ENCODE peak calls at places on chromosomes 2 and 18, in seven cellular contexts. One of them, this sample, is unnamed.
A peak's percentile ranks its signal among the peaks of the same experiment; 100 is the strongest.

GRCh38 chr2:236178921-236179652 is 10.9 kb upstream of the GBX2 start:
- DNase-seq in colonic mucosa: no peak
- DNase-seq in prostate gland: no peak
- DNase-seq in fibroblast of lung: peak; percentile 52
- DNase-seq in uterus: no peak
- DNase-seq in Peyer's patch: peak; percentile 31
- DNase-seq in stomach: no peak
- DNase-seq in this sample: no peak

GRCh38 chr18:43589611-43590151 is 312.4 kb upstream of the SYT4 start:
- DNase-seq in fibroblast of lung: no peak
- DNase-seq in colonic mucosa: no peak
- DNase-seq in Peyer's patch: no peak
- DNase-seq in uterus: no peak
- DNase-seq in prostate gland: no peak
- DNase-seq in stomach: no peak
- DNase-seq in this sample: no peak

GRCh38 chr18:13611616-13612110 is 114.7 kb downstream of the FAM210A start:
- DNase-seq in colonic mucosa: no peak
- DNase-seq in stomach: no peak
- DNase-seq in uterus: peak; percentile 50
- DNase-seq in prostate gland: no peak
- DNase-seq in Peyer's patch: peak; percentile 65
- DNase-seq in fibroblast of lung: peak; percentile 63
- DNase-seq in this sample: peak; percentile 26

GRCh38 chr2:56191617-56192016 is 7.8 kb downstream of the CCDC85A start:
- DNase-seq in Peyer's patch: no peak
- DNase-seq in uterus: no peak
- DNase-seq in stomach: no peak
- DNase-seq in colonic mucosa: peak; percentile 30
- DNase-seq in fibroblast of lung: peak; percentile 48
- DNase-seq in prostate gland: no peak
- DNase-seq in this sample: peak; percentile 27

GRCh38 chr2:56571074-56571473 is 387.3 kb downstream of the CCDC85A start:
- DNase-seq in colonic mucosa: no peak
- DNase-seq in prostate gland: no peak
- DNase-seq in fibroblast of lung: no peak
- DNase-seq in uterus: no peak
- DNase-seq in Peyer's patch: no peak
- DNase-seq in stomach: no peak
- DNase-seq in this sample: no peak

GRCh38 chr2:21263622-21264021 is 139.9 kb downstream of the TDRD15 start:
- DNase-seq in stomach: no peak
- DNase-seq in colonic mucosa: no peak
- DNase-seq in fibroblast of lung: no peak
- DNase-seq in prostate gland: no peak
- DNase-seq in uterus: no peak
- DNase-seq in Peyer's patch: no peak
- DNase-seq in this sample: no peak

GRCh38 chr2:86017901-86018896 is 87.5 kb downstream of the POLR1A start:
- DNase-seq in colonic mucosa: no peak
- DNase-seq in stomach: peak; percentile 67
- DNase-seq in uterus: peak; percentile 44
- DNase-seq in Peyer's patch: peak; percentile 49
- DNase-seq in prostate gland: peak; percentile 39
- DNase-seq in fibroblast of lung: peak; percentile 47
- DNase-seq in this sample: no peak

GRCh38 chr2:197011777-197012641 is 85.5 kb upstream of the PGAP1 start:
- DNase-seq in uterus: no peak
- DNase-seq in prostate gland: no peak
- DNase-seq in stomach: no peak
- DNase-seq in fibroblast of lung: peak; percentile 39
- DNase-seq in colonic mucosa: no peak
- DNase-seq in Peyer's patch: no peak
- DNase-seq in this sample: peak; percentile 79

GRCh38 chr2:65453916-65454315 is 21.5 kb upstream of the SPRED2 start:
- DNase-seq in Peyer's patch: no peak
- DNase-seq in stomach: no peak
- DNase-seq in colonic mucosa: no peak
- DNase-seq in prostate gland: no peak
- DNase-seq in uterus: no peak
- DNase-seq in fibroblast of lung: peak; percentile 69
- DNase-seq in this sample: no peak

GRCh38 chr2:65778126-65778525 is 345.7 kb upstream of the SPRED2 start:
- DNase-seq in colonic mucosa: no peak
- DNase-seq in prostate gland: no peak
- DNase-seq in uterus: no peak
- DNase-seq in fibroblast of lung: no peak
- DNase-seq in Peyer's patch: no peak
- DNase-seq in stomach: no peak
- DNase-seq in this sample: no peak

GRCh38 chr2:203894262-203894661 is 26.7 kb downstream of the CTLA4 start:
- DNase-seq in Peyer's patch: no peak
- DNase-seq in prostate gland: no peak
- DNase-seq in uterus: no peak
- DNase-seq in stomach: no peak
- DNase-seq in fibroblast of lung: no peak
- DNase-seq in colonic mucosa: no peak
- DNase-seq in this sample: no peak

GRCh38 chr18:33937270-33937816 is 287.4 kb downstream of the NOL4 start:
- DNase-seq in colonic mucosa: no peak
- DNase-seq in uterus: no peak
- DNase-seq in stomach: no peak
- DNase-seq in prostate gland: no peak
- DNase-seq in fibroblast of lung: peak; percentile 6
- DNase-seq in Peyer's patch: no peak
- DNase-seq in this sample: no peak

GRCh38 chr2:30234180-30234971 is 3.0 kb downstream of the LBH start:
- DNase-seq in fibroblast of lung: peak; percentile 98
- DNase-seq in uterus: peak; percentile 60
- DNase-seq in stomach: peak; percentile 35
- DNase-seq in prostate gland: peak; percentile 72
- DNase-seq in Peyer's patch: peak; percentile 72
- DNase-seq in colonic mucosa: no peak
- DNase-seq in this sample: peak; percentile 53

GRCh38 chr2:41597672-41598071 is 450.1 kb upstream of the PKDCC start:
- DNase-seq in uterus: no peak
- DNase-seq in Peyer's patch: no peak
- DNase-seq in colonic mucosa: no peak
- DNase-seq in stomach: no peak
- DNase-seq in fibroblast of lung: no peak
- DNase-seq in prostate gland: no peak
- DNase-seq in this sample: no peak

GRCh38 chr2:239678186-239678490 is 277.3 kb upstream of the HDAC4 start:
- DNase-seq in colonic mucosa: no peak
- DNase-seq in uterus: no peak
- DNase-seq in fibroblast of lung: no peak
- DNase-seq in prostate gland: no peak
- DNase-seq in stomach: no peak
- DNase-seq in Peyer's patch: no peak
- DNase-seq in this sample: no peak

GRCh38 chr2:168499500-168499899 is 43.4 kb downstream of the CERS6 start:
- DNase-seq in prostate gland: no peak
- DNase-seq in stomach: no peak
- DNase-seq in fibroblast of lung: peak; percentile 26
- DNase-seq in colonic mucosa: no peak
- DNase-seq in Peyer's patch: no peak
- DNase-seq in uterus: no peak
- DNase-seq in this sample: no peak

GRCh38 chr2:168490015-168490874 is 34.2 kb downstream of the CERS6 start:
- DNase-seq in colonic mucosa: no peak
- DNase-seq in Peyer's patch: peak; percentile 48
- DNase-seq in stomach: no peak
- DNase-seq in prostate gland: no peak
- DNase-seq in uterus: no peak
- DNase-seq in fibroblast of lung: peak; percentile 66
- DNase-seq in this sample: peak; percentile 45

GRCh38 chr2:168495524-168495923 is 39.5 kb downstream of the CERS6 start:
- DNase-seq in uterus: no peak
- DNase-seq in fibroblast of lung: no peak
- DNase-seq in Peyer's patch: no peak
- DNase-seq in stomach: no peak
- DNase-seq in prostate gland: no peak
- DNase-seq in colonic mucosa: no peak
- DNase-seq in this sample: no peak

GRCh38 chr2:168490916-168491605 is 35.0 kb downstream of the CERS6 start:
- DNase-seq in prostate gland: no peak
- DNase-seq in uterus: no peak
- DNase-seq in fibroblast of lung: no peak
- DNase-seq in stomach: no peak
- DNase-seq in Peyer's patch: no peak
- DNase-seq in colonic mucosa: no peak
- DNase-seq in this sample: no peak

DNA sequence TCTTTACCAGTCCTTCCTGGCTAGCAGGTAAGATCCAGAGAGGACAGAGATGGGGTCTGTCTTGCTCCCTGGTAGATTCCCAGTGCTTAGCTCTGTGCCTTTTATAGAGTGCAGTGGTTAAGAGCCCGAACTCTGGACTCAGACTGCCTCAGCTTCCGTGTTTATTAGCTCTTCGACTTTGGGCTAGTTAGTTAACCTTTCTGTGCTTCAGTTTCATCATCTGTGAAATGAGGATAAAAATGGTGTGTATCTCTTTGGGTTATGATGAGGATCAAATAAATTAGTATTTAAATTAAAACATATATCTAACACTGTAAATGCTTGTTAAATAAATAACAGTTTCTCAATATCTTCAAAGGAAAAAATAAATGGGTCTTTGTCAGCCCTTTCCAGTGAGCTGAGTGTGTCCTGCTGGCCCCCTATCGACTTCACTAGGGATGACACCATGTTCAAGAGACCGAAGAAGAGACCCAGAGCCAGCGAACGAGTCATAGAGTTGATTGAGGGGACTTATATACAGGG is 38.2 kb downstream of the CERS6 start:
- DNase-seq in stomach: no peak
- DNase-seq in Peyer's patch: peak; percentile 66
- DNase-seq in prostate gland: no peak
- DNase-seq in colonic mucosa: peak; percentile 48
- DNase-seq in fibroblast of lung: peak; percentile 17
- DNase-seq in uterus: no peak
- DNase-seq in this sample: peak; percentile 61
- H3K4me1 ChIP-seq in stomach: peaks cover 14% of the 10 kb centered on the region
- H3K4me1 ChIP-seq in Peyer's patch: peaks cover 18% of the 10 kb centered on the region
- H3K4me1 ChIP-seq in prostate gland: no peaks in the 10 kb centered on the region
- H3K4me1 ChIP-seq in colonic mucosa: no peaks in the 10 kb centered on the region
- H3K4me1 ChIP-seq in fibroblast of lung: peaks cover 5% of the 10 kb centered on the region
- H3K4me1 ChIP-seq in uterus: no peaks in the 10 kb centered on the region
- H3K4me1 ChIP-seq in this sample: peaks cover 21% of the 10 kb centered on the region

DNA sequence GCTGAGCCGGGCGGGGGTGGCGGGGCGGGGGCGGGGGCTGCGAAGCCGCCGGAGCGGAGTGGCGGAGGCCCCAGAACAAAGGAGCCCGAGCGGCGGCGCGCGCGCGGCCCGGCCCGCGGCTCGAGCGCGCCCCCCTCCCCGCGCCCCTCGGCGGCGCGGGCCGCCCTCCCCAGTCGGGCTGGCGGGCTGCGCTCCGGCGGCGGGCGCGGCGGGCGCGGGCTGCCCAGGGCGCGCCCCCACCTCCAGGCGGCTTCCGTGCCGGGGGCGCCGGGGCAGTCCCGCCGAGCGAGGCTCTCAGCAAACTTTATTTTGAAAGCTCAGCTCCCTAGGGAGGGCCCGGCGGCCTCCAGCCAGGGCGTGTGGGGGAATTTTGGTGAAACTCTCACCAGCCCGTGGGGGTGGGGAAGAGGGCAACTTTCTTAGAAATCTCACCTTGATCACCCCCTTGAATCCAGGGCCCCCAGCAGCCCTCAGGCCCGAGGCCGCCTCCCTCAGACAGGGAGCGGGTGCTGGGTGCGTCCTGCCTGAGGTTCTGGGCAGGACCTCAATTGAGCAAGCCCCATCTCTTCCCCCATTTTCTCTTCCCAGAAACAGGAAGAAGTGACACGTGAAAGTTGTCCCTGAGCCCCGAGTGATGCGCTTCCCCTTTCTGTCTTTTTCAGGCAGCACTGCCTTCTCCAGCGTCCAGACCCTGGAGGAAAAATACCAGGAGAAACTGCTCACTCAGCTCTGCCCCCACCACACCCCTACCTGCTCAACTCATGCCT is 791 bp downstream of the TET3 start:
- DNase-seq in Peyer's patch: peak; percentile 74
- DNase-seq in uterus: peak; percentile 50
- DNase-seq in fibroblast of lung: no peak
- DNase-seq in prostate gland: peak; percentile 22
- DNase-seq in stomach: peak; percentile 34
- DNase-seq in colonic mucosa: peak; percentile 59
- DNase-seq in this sample: peak; percentile 68
- H3K4me1 ChIP-seq in Peyer's patch: peaks cover 60% of the 10 kb centered on the region
- H3K4me1 ChIP-seq in uterus: peaks cover 7% of the 10 kb centered on the region
- H3K4me1 ChIP-seq in fibroblast of lung: peaks cover 12% of the 10 kb centered on the region
- H3K4me1 ChIP-seq in prostate gland: peaks cover 25% of the 10 kb centered on the region
- H3K4me1 ChIP-seq in stomach: peaks cover 78% of the 10 kb centered on the region
- H3K4me1 ChIP-seq in colonic mucosa: peaks cover 35% of the 10 kb centered on the region
- H3K4me1 ChIP-seq in this sample: peaks cover 50% of the 10 kb centered on the region

DNA sequence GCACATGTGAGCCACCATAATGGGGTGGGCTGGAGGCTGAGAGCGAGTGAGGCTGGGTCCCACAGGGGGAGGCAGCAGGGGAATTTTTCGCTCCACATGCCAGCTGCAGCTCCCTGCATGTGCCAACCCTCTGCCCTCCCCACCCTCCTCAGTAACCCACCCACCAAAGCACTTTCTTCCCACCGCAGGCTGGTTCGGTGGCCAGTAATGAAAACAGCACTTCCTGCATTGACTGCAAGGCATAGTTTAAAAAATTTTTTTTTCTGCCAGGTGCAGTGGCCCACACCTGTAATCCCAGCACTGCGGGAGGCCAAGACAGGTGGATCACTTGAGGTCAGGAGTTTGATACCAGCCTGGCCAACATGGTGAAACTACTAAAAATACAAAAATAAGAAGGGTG is 147.5 kb upstream of the TTC39C start:
- DNase-seq in uterus: no peak
- DNase-seq in prostate gland: no peak
- DNase-seq in fibroblast of lung: no peak
- DNase-seq in colonic mucosa: no peak
- DNase-seq in stomach: no peak
- DNase-seq in Peyer's patch: no peak
- DNase-seq in this sample: no peak
- H3K4me1 ChIP-seq in uterus: no peaks in the 10 kb centered on the region
- H3K4me1 ChIP-seq in prostate gland: no peaks in the 10 kb centered on the region
- H3K4me1 ChIP-seq in fibroblast of lung: no peaks in the 10 kb centered on the region
- H3K4me1 ChIP-seq in colonic mucosa: no peaks in the 10 kb centered on the region
- H3K4me1 ChIP-seq in stomach: peaks cover 7% of the 10 kb centered on the region
- H3K4me1 ChIP-seq in Peyer's patch: peaks cover 15% of the 10 kb centered on the region
- H3K4me1 ChIP-seq in this sample: peaks cover 22% of the 10 kb centered on the region

DNA sequence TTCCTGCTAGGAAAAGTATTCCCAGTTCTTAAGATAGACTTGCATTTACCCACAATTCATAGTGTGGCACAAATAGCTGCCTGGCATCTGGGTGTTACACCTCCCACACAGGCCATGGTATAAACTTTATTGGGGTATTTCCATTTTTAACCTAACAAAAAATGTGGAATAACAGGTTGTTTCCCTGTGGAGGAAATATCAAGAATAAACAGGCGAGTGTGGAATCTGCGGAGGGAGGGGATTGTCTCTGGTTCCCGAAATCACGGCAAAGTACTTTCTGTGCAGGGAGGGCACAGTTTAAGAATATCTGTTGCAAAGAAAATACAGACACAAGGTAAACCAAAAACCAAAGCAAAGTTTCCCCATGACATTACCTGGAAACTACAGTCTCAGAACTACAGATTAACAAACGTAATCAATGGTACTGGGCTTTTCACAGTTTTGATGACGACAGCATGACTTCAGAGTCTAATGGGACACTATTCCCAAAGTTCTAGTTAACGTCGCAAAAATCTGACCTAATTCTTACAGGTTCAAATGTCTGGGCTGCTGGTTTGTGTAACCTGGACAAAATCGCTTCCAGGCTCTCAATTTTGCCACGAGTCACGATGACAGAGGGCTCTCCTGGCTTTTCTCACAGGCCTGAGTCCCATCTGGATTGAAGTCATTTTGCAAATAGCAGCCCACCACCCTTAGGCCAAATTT is 1.4 kb downstream of the STARD7 start:
- DNase-seq in colonic mucosa: no peak
- DNase-seq in prostate gland: no peak
- DNase-seq in stomach: no peak
- DNase-seq in fibroblast of lung: no peak
- DNase-seq in uterus: no peak
- DNase-seq in Peyer's patch: no peak
- DNase-seq in this sample: no peak
- H3K4me1 ChIP-seq in colonic mucosa: peaks cover 11% of the 10 kb centered on the region
- H3K4me1 ChIP-seq in prostate gland: peaks cover 12% of the 10 kb centered on the region
- H3K4me1 ChIP-seq in stomach: peaks cover 66% of the 10 kb centered on the region
- H3K4me1 ChIP-seq in fibroblast of lung: peaks cover 12% of the 10 kb centered on the region
- H3K4me1 ChIP-seq in uterus: peaks cover 5% of the 10 kb centered on the region
- H3K4me1 ChIP-seq in Peyer's patch: peaks cover 59% of the 10 kb centered on the region
- H3K4me1 ChIP-seq in this sample: peaks cover 33% of the 10 kb centered on the region

This sample was measured in HAP-1.